ENCODE peak calls at places on chromosomes 5 and 9, in six cellular contexts. J, K, O, G, T and X are unnamed samples. For H3K4me1, the result is how much of the 10 kb centered on the place peaks cover.

GRCh38 chr5:67494186-67494842 is 297.7 kb upstream of the CD180 start:
- DNase-seq in K (peak), T (no peak), J (no peak), G (no peak), O (peak), X (peak)

GRCh38 chr9:134662143-134662876 is 20.7 kb downstream of the COL5A1 start:
- DNase-seq in O (peak), K (peak), J (peak), G (peak), T (no peak), X (peak)

GRCh38 chr5:61464512-61464911 is 132.5 kb downstream of the ZSWIM6 start:
- DNase-seq in J (no peak), K (no peak), T (no peak), G (no peak), O (no peak), X (no peak)

GRCh38 chr5:125559296-125559695 is 812.9 kb upstream of the ZNF608 start:
- DNase-seq in O (no peak), K (no peak), T (no peak), G (peak), J (peak), X (no peak)

GRCh38 chr5:178398856-178399722 is 166.5 kb upstream of the PHYKPL start:
- DNase-seq in G (peak), T (no peak), J (peak), O (peak), K (no peak), X (no peak)

GRCh38 chr9:86242012-86242411 is 17.4 kb downstream of the C9orf153 start:
- DNase-seq in J (no peak), G (no peak), O (no peak), T (no peak), K (no peak), X (no peak)

GRCh38 chr9:35002623-35003022 is 13.1 kb downstream of the DNAJB5 start:
- DNase-seq in J (no peak), O (no peak), K (no peak), G (peak), T (no peak), X (peak)

GRCh38 chr5:17802256-17802655 is 168.0 kb downstream of the TAF11L14 start:
- DNase-seq in G (no peak), K (no peak), J (no peak), O (no peak), T (peak), X (no peak)

GRCh38 chr5:72661405-72661804 is 154.2 kb upstream of the ZNF366 start:
- DNase-seq in T (no peak), O (no peak), K (no peak), G (no peak), J (no peak), X (no peak)

GRCh38 chr5:2685651-2686050 is 65.8 kb downstream of the IRX2 start:
- DNase-seq in G (no peak), J (no peak), K (no peak), O (no peak), T (no peak), X (no peak)

GRCh38 chr5:114412509-114413171 is 50.8 kb downstream of the KCNN2 start:
- DNase-seq in G (no peak), O (no peak), T (no peak), J (no peak), K (no peak), X (no peak)

GRCh38 chr9:121206516-121207370 is 5.1 kb upstream of the RAB14 start:
- DNase-seq in T (no peak), J (no peak), G (no peak), K (no peak), O (no peak), X (no peak)

GRCh38 chr9:4116708-4117460 is 183.0 kb downstream of the GLIS3 start:
- DNase-seq in G (no peak), J (no peak), T (no peak), K (peak), O (no peak), X (no peak)

GRCh38 chr5:30849801-30850370 is 343.6 kb upstream of the CDH6 start:
- DNase-seq in J (no peak), O (no peak), G (no peak), K (no peak), T (no peak), X (no peak)

GRCh38 chr5:11047051-11047450 is 286.0 kb upstream of the DAP start:
- DNase-seq in G (no peak), K (no peak), T (no peak), O (no peak), J (no peak), X (no peak)

GRCh38 chr5:125180222-125180621 is 433.8 kb upstream of the ZNF608 start:
- DNase-seq in T (no peak), J (no peak), O (no peak), K (no peak), G (no peak), X (no peak)

GRCh38 chr9:38196721-38197120 is 127.7 kb upstream of the SHB start:
- DNase-seq in J (no peak), O (no peak), K (no peak), G (no peak), T (no peak), X (no peak)
- H3K4me1 ChIP-seq in J (under half), O (under half), K (under half), G (under half), T (under half), X (under half)

GRCh38 chr9:24500761-24501160 is 44.9 kb downstream of the IZUMO3 start:
- DNase-seq in O (no peak), T (no peak), K (no peak), J (no peak), G (no peak), X (no peak)
- H3K4me1 ChIP-seq in O (under half), T (under half), K (under half), J (under half), G (under half), X (under half)

GRCh38 chr5:91243286-91243685 is 139.8 kb downstream of the ARRDC3 start:
- DNase-seq in K (no peak), O (no peak), J (no peak), T (no peak), G (no peak), X (no peak)
- H3K4me1 ChIP-seq in K (under half), O (under half), J (under half), T (under half), G (under half), X (under half)

DNA sequence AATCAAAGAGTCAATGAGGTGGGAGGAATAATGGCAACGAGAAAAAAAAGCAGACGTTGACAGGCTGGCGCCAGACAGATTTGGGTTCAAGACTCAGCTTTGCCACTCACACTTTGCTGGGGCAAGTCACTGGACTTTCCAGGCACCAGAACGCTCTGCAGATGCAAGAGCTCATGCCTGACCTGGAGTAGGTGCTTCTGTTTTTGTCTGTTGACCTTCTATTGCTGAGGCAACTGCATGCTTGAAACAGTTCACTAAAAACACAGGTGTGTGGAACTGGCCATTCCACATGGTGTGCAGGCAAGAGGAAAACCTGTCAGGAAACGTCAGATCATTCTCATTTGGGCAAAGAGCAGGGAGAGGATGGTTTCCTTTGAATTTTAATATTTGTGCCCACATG is 161.2 kb upstream of the SMIM23 start:
- DNase-seq in G (no peak), T (no peak), J (no peak), O (no peak), K (no peak), X (no peak)
- H3K4me1 ChIP-seq in G (under half), T (under half), J (under half), O (under half), K (under half), X (under half)

GRCh38 chr9:22922222-22922621 is 475.6 kb downstream of the DMRTA1 start:
- DNase-seq in K (no peak), G (no peak), T (no peak), J (no peak), O (no peak), X (no peak)
- H3K4me1 ChIP-seq in K (under half), G (under half), T (under half), J (under half), O (under half), X (under half)

DNA sequence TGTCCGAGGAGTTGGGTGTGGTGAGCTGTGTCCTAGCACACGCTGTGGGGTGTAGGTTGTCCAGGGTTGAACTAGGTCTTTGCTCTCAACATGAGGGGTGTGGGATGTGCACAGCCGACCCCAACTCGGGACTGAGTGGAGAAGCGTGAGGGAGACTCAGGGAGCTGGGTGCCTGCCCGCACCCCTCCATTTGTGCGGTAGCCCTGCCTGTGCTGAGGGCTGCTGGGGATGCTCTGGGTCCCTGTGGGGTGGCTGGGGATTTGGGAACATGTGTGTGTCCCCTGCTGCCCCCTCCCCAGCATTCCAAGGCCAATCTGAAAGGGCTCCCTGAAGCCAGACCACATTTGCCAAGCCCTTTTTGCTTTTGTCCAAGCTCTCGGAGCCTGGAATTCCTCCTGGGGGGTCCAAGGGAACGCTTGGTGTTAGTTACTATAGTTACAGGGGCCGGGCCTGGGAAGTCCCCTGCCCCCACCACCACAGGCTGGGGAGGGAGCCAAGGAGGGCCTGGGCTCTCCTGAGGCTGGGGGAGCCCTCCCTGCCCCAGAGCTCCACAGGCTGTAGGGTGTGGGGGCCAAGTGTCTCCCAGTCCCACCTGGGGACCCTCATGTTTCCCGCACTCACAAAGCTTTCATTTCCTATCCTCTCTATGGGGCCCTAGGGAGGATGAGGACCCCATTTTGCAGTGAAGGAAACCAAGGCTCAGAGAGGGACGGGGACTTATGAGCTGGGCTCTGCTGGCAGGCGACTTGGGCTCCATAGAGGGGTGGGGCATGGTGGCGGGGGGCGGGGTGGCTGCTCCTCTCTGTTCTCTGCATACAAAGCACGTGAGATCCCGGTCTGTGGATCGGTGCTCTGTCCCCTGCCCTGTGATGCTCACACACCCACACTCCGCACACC is 1.1 kb downstream of the CRB2 start:
- DNase-seq in G (peak), O (no peak), T (no peak), J (no peak), K (no peak), X (no peak)
- H3K4me1 ChIP-seq in G (under half), O (under half), T (under half), J (under half), K (under half), X (under half)

DNA sequence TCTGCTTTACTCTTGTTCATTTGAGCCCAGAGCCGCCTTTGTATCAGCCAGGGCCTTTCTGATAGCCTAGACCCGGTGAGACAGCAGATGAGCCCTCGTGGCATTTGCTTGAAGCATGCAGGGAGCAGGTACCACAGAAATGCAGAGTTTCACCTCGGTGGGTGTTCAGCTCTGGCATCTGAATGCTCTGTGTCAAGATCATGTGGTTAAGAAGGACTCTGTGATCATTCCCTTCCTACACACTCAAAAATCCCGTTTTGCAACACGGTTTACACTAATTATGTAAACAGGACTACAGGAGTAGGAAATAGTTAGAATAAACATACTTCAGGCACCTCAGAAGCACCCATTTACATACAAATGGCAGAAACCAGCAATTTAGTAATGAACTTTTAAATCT is 67.2 kb downstream of the MVB12B start:
- DNase-seq in G (no peak), O (no peak), T (no peak), J (no peak), K (no peak), X (no peak)
- H3K4me1 ChIP-seq in G (under half), O (half or more), T (under half), J (under half), K (under half), X (half or more)

GRCh38 chr5:53029608-53030007 is 40.5 kb downstream of the ITGA2 start:
- DNase-seq in G (no peak), K (no peak), T (no peak), O (no peak), J (no peak), X (no peak)
- H3K4me1 ChIP-seq in G (under half), K (under half), T (under half), O (under half), J (half or more), X (under half)

GRCh38 chr5:33501899-33502298 is 61.1 kb downstream of the TARS1 start:
- DNase-seq in G (no peak), T (peak), K (no peak), O (peak), J (no peak), X (no peak)
- H3K4me1 ChIP-seq in G (under half), T (under half), K (under half), O (under half), J (under half), X (under half)